ENCODE peak calls at places on chromosomes 7 and 10, in seven cellular contexts. One of them, this sample, is unnamed.

GRCh38 chr10:62076872-62077271 is 175.4 kb downstream of the ARID5B start:
- DNase-seq in GM23338: no peak
- DNase-seq in SK-N-SH: no peak
- DNase-seq in breast epithelium: no peak
- DNase-seq in stomach: no peak
- DNase-seq in HCT116: no peak
- DNase-seq in spleen: no peak
- DNase-seq in this sample: peak; percentile 81

GRCh38 chr7:74658171-74659004 is 870 bp downstream of the GTF2I start:
- DNase-seq in GM23338: peak; percentile 97
- DNase-seq in SK-N-SH: peak; percentile 100
- DNase-seq in breast epithelium: peak; percentile 91
- DNase-seq in stomach: peak; percentile 95
- DNase-seq in HCT116: peak; percentile 75
- DNase-seq in spleen: peak; percentile 97
- DNase-seq in this sample: no peak

GRCh38 chr7:3578399-3578798 is 277.3 kb downstream of the SDK1 start:
- DNase-seq in GM23338: no peak
- DNase-seq in SK-N-SH: no peak
- DNase-seq in breast epithelium: no peak
- DNase-seq in stomach: no peak
- DNase-seq in HCT116: no peak
- DNase-seq in spleen: no peak
- DNase-seq in this sample: no peak

GRCh38 chr7:95316588-95316987 is 7.7 kb downstream of the PON1 start:
- DNase-seq in GM23338: no peak
- DNase-seq in SK-N-SH: no peak
- DNase-seq in breast epithelium: no peak
- DNase-seq in stomach: no peak
- DNase-seq in HCT116: no peak
- DNase-seq in spleen: no peak
- DNase-seq in this sample: no peak

GRCh38 chr7:139054101-139054500 is 18.3 kb upstream of the ZC3HAV1L start:
- DNase-seq in GM23338: no peak
- DNase-seq in SK-N-SH: peak; percentile 75
- DNase-seq in breast epithelium: no peak
- DNase-seq in stomach: no peak
- DNase-seq in HCT116: no peak
- DNase-seq in spleen: no peak
- DNase-seq in this sample: no peak

GRCh38 chr7:75639893-75640600 is 98.7 kb downstream of the HIP1 start:
- DNase-seq in GM23338: no peak
- DNase-seq in SK-N-SH: no peak
- DNase-seq in breast epithelium: no peak
- DNase-seq in stomach: no peak
- DNase-seq in HCT116: no peak
- DNase-seq in spleen: no peak
- DNase-seq in this sample: no peak

GRCh38 chr10:89360153-89360552 is 17.7 kb upstream of the IFIT1B start:
- DNase-seq in GM23338: no peak
- DNase-seq in SK-N-SH: no peak
- DNase-seq in breast epithelium: no peak
- DNase-seq in stomach: no peak
- DNase-seq in HCT116: no peak
- DNase-seq in spleen: no peak
- DNase-seq in this sample: no peak

GRCh38 chr10:43857206-43857952 is 208.7 kb upstream of the ZNF32 start:
- DNase-seq in GM23338: no peak
- DNase-seq in SK-N-SH: peak; percentile 69
- DNase-seq in breast epithelium: no peak
- DNase-seq in stomach: no peak
- DNase-seq in HCT116: no peak
- DNase-seq in spleen: peak; percentile 41
- DNase-seq in this sample: no peak

GRCh38 chr10:33335550-33335799 is 1.0 kb upstream of the NRP1 start:
- DNase-seq in GM23338: peak; percentile 24
- DNase-seq in SK-N-SH: no peak
- DNase-seq in breast epithelium: no peak
- DNase-seq in stomach: no peak
- DNase-seq in HCT116: no peak
- DNase-seq in spleen: no peak
- DNase-seq in this sample: no peak

GRCh38 chr10:130371156-130371555 is 235.0 kb downstream of the GLRX3 start:
- DNase-seq in GM23338: no peak
- DNase-seq in SK-N-SH: no peak
- DNase-seq in breast epithelium: no peak
- DNase-seq in stomach: no peak
- DNase-seq in HCT116: no peak
- DNase-seq in spleen: no peak
- DNase-seq in this sample: no peak

GRCh38 chr10:6053816-6054581 is 8.2 kb downstream of the IL2RA start:
- DNase-seq in GM23338: no peak
- DNase-seq in SK-N-SH: no peak
- DNase-seq in breast epithelium: no peak
- DNase-seq in stomach: peak; percentile 68
- DNase-seq in HCT116: no peak
- DNase-seq in spleen: peak; percentile 81
- DNase-seq in this sample: no peak

GRCh38 chr10:23512355-23513058 is 73.6 kb downstream of the OTUD1 start:
- DNase-seq in GM23338: no peak
- DNase-seq in SK-N-SH: no peak
- DNase-seq in breast epithelium: no peak
- DNase-seq in stomach: no peak
- DNase-seq in HCT116: peak; percentile 74
- DNase-seq in spleen: no peak
- DNase-seq in this sample: no peak

GRCh38 chr7:131555565-131556054 is 818 bp downstream of the PODXL start:
- DNase-seq in GM23338: no peak
- DNase-seq in SK-N-SH: no peak
- DNase-seq in breast epithelium: no peak
- DNase-seq in stomach: no peak
- DNase-seq in HCT116: no peak
- DNase-seq in spleen: peak; percentile 79
- DNase-seq in this sample: no peak

GRCh38 chr10:132575320-132576201 is 38.0 kb downstream of the INPP5A start:
- DNase-seq in GM23338: no peak
- DNase-seq in SK-N-SH: no peak
- DNase-seq in breast epithelium: no peak
- DNase-seq in stomach: peak; percentile 63
- DNase-seq in HCT116: no peak
- DNase-seq in spleen: no peak
- DNase-seq in this sample: peak; percentile 32
- H3K27ac ChIP-seq in GM23338: no peak overlapping the region
- H3K27ac ChIP-seq in SK-N-SH: no peak overlapping the region
- H3K27ac ChIP-seq in breast epithelium: peak overlapping the region; percentile 29
- H3K27ac ChIP-seq in stomach: peak overlapping the region; percentile 40
- H3K27ac ChIP-seq in HCT116: no peak overlapping the region
- H3K27ac ChIP-seq in spleen: peak overlapping the region; percentile 32
- H3K27ac ChIP-seq in this sample: peak overlapping the region; percentile 75

GRCh38 chr7:31776616-31777015 is 89.6 kb downstream of the PPP1R17 start:
- DNase-seq in GM23338: no peak
- DNase-seq in SK-N-SH: no peak
- DNase-seq in breast epithelium: no peak
- DNase-seq in stomach: no peak
- DNase-seq in HCT116: no peak
- DNase-seq in spleen: no peak
- DNase-seq in this sample: no peak
- TF ChIP-seq POLR2AphosphoS5 in GM23338: no peak
- TF ChIP-seq POLR2AphosphoS5 in SK-N-SH: no peak
- TF ChIP-seq POLR2AphosphoS5 in breast epithelium: no peak
- TF ChIP-seq POLR2AphosphoS5 in stomach: no peak
- TF ChIP-seq POLR2AphosphoS5 in HCT116: no peak
- TF ChIP-seq POLR2AphosphoS5 in spleen: no peak
- TF ChIP-seq POLR2AphosphoS5 in this sample: no peak

GRCh38 chr10:29737209-29737565 is 102.4 kb upstream of the SVIL start:
- DNase-seq in GM23338: peak; percentile 37
- DNase-seq in SK-N-SH: no peak
- DNase-seq in breast epithelium: no peak
- DNase-seq in stomach: no peak
- DNase-seq in HCT116: no peak
- DNase-seq in spleen: no peak
- DNase-seq in this sample: no peak
- H3K27ac ChIP-seq in GM23338: no peak overlapping the region
- H3K27ac ChIP-seq in SK-N-SH: no peak overlapping the region
- H3K27ac ChIP-seq in breast epithelium: peak overlapping the region; percentile 99
- H3K27ac ChIP-seq in stomach: peak overlapping the region; percentile 38
- H3K27ac ChIP-seq in HCT116: no peak overlapping the region
- H3K27ac ChIP-seq in spleen: no peak overlapping the region
- H3K27ac ChIP-seq in this sample: peak overlapping the region; percentile 75

GRCh38 chr7:116524609-116525297 is at the start of gene CAV1:
- DNase-seq in GM23338: peak; percentile 76
- DNase-seq in SK-N-SH: peak; percentile 60
- DNase-seq in breast epithelium: peak; percentile 73
- DNase-seq in stomach: peak; percentile 65
- DNase-seq in HCT116: peak; percentile 92
- DNase-seq in spleen: peak; percentile 89
- DNase-seq in this sample: peak; percentile 95
- TF ChIP-seq POLR2AphosphoS5 in GM23338: peak; percentile 62
- TF ChIP-seq POLR2AphosphoS5 in SK-N-SH: peak; percentile 95
- TF ChIP-seq POLR2AphosphoS5 in breast epithelium: peak; percentile 62
- TF ChIP-seq POLR2AphosphoS5 in stomach: peak; percentile 88
- TF ChIP-seq POLR2AphosphoS5 in HCT116: peak; percentile 93
- TF ChIP-seq POLR2AphosphoS5 in spleen: peak; percentile 88
- TF ChIP-seq POLR2AphosphoS5 in this sample: peak; percentile 89

DNA sequence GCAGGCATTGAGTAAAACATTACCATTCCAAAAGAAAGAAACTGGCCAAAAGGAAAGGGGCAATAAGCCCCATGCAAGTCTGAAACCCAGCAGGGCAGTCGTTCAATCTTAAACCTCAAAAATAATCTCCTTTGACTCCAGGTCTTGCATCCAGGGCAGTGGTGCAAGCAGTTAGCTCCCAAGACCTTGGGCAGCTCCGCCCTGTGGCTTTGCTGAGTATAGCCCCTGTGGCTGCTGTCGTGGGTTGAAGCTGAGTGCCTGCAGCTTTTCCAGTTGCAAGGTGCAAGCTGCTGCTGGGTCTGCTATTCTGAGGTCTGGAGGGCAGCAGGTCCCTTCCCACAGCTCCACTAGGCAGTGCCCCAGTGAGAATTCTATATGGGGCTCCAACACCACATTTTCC is 580.1 kb upstream of the AUTS2 start:
- DNase-seq in GM23338: peak; percentile 52
- DNase-seq in SK-N-SH: no peak
- DNase-seq in breast epithelium: no peak
- DNase-seq in stomach: no peak
- DNase-seq in HCT116: no peak
- DNase-seq in spleen: no peak
- DNase-seq in this sample: no peak
- H3K27ac ChIP-seq in GM23338: no peak overlapping the region
- H3K27ac ChIP-seq in SK-N-SH: no peak overlapping the region
- H3K27ac ChIP-seq in breast epithelium: no peak overlapping the region
- H3K27ac ChIP-seq in stomach: no peak overlapping the region
- H3K27ac ChIP-seq in HCT116: no peak overlapping the region
- H3K27ac ChIP-seq in spleen: no peak overlapping the region
- H3K27ac ChIP-seq in this sample: no peak overlapping the region

GRCh38 chr10:7152982-7153381 is 257.9 kb downstream of the SFMBT2 start:
- DNase-seq in GM23338: no peak
- DNase-seq in SK-N-SH: no peak
- DNase-seq in breast epithelium: no peak
- DNase-seq in stomach: no peak
- DNase-seq in HCT116: no peak
- DNase-seq in spleen: no peak
- DNase-seq in this sample: no peak
- TF ChIP-seq POLR2AphosphoS5 in GM23338: no peak
- TF ChIP-seq POLR2AphosphoS5 in SK-N-SH: no peak
- TF ChIP-seq POLR2AphosphoS5 in breast epithelium: no peak
- TF ChIP-seq POLR2AphosphoS5 in stomach: no peak
- TF ChIP-seq POLR2AphosphoS5 in HCT116: no peak
- TF ChIP-seq POLR2AphosphoS5 in spleen: no peak
- TF ChIP-seq POLR2AphosphoS5 in this sample: no peak

GRCh38 chr7:25759748-25760147 is 392.2 kb upstream of the NFE2L3 start:
- DNase-seq in GM23338: peak; percentile 57
- DNase-seq in SK-N-SH: no peak
- DNase-seq in breast epithelium: no peak
- DNase-seq in stomach: no peak
- DNase-seq in HCT116: no peak
- DNase-seq in spleen: no peak
- DNase-seq in this sample: no peak

GRCh38 chr7:25763461-25763860 is 388.5 kb upstream of the NFE2L3 start:
- DNase-seq in GM23338: no peak
- DNase-seq in SK-N-SH: no peak
- DNase-seq in breast epithelium: no peak
- DNase-seq in stomach: no peak
- DNase-seq in HCT116: no peak
- DNase-seq in spleen: no peak
- DNase-seq in this sample: no peak

GRCh38 chr7:25765110-25765509 is 386.9 kb upstream of the NFE2L3 start:
- DNase-seq in GM23338: no peak
- DNase-seq in SK-N-SH: no peak
- DNase-seq in breast epithelium: no peak
- DNase-seq in stomach: no peak
- DNase-seq in HCT116: no peak
- DNase-seq in spleen: no peak
- DNase-seq in this sample: no peak

GRCh38 chr7:25759281-25759680 is 392.7 kb upstream of the NFE2L3 start:
- DNase-seq in GM23338: no peak
- DNase-seq in SK-N-SH: no peak
- DNase-seq in breast epithelium: no peak
- DNase-seq in stomach: no peak
- DNase-seq in HCT116: no peak
- DNase-seq in spleen: no peak
- DNase-seq in this sample: no peak

DNA sequence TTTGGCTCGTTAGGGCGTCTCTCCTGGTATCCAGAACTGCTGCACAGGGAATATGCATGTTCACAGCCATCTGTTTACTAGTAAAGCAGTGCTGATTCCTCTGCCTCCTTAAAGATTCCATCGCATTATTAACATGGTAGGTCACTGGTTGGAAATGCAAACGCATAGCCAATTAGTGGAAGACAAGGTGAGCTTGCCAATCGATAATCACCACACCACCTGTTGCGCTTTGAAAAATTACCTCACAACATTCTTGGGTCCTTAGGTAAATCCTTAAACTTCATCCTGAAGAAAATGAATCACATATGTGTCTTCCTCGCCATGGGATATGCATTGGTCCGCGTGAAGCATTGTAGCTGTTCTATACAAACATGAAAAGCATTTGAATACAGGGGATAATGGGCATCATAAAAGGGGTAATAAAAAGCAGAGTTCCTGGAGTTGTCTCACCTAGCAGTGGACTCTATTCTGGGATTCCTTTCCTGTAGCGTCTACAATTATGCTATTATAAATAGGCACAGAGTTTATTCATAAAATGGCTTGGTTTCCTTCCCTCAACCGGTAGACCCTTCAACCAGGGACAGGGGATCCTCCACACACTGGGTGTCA is 389.4 kb upstream of the NFE2L3 start:
- DNase-seq in GM23338: no peak
- DNase-seq in SK-N-SH: no peak
- DNase-seq in breast epithelium: no peak
- DNase-seq in stomach: no peak
- DNase-seq in HCT116: no peak
- DNase-seq in spleen: no peak
- DNase-seq in this sample: no peak
- H3K27ac ChIP-seq in GM23338: no peak overlapping the region
- H3K27ac ChIP-seq in SK-N-SH: no peak overlapping the region
- H3K27ac ChIP-seq in breast epithelium: no peak overlapping the region
- H3K27ac ChIP-seq in stomach: no peak overlapping the region
- H3K27ac ChIP-seq in HCT116: no peak overlapping the region
- H3K27ac ChIP-seq in spleen: no peak overlapping the region
- H3K27ac ChIP-seq in this sample: no peak overlapping the region

GRCh38 chr10:71244638-71245419 is 32.5 kb downstream of the UNC5B start:
- DNase-seq in GM23338: no peak
- DNase-seq in SK-N-SH: peak; percentile 81
- DNase-seq in breast epithelium: no peak
- DNase-seq in stomach: peak; percentile 39
- DNase-seq in HCT116: no peak
- DNase-seq in spleen: no peak
- DNase-seq in this sample: no peak
- TF ChIP-seq POLR2AphosphoS5 in GM23338: no peak
- TF ChIP-seq POLR2AphosphoS5 in SK-N-SH: no peak
- TF ChIP-seq POLR2AphosphoS5 in breast epithelium: no peak
- TF ChIP-seq POLR2AphosphoS5 in stomach: peak; percentile 21
- TF ChIP-seq POLR2AphosphoS5 in HCT116: no peak
- TF ChIP-seq POLR2AphosphoS5 in spleen: peak; percentile 84
- TF ChIP-seq POLR2AphosphoS5 in this sample: no peak